ENCODE peak calls at places on chromosomes 16 and 17, in six cellular contexts. U, X, S, N, L and H are unnamed samples.

GRCh38 chr17:64202683-64203430 is 60.2 kb downstream of the TEX2 start:
- DNase-seq in L (no peak), N (no peak), U (no peak), S (no peak), X (no peak), H (no peak)

GRCh38 chr17:65385726-65386125 is 175.7 kb downstream of the AXIN2 start:
- DNase-seq in L (no peak), S (no peak), N (no peak), X (no peak), U (no peak), H (no peak)

GRCh38 chr16:84049403-84050060 is 6.9 kb upstream of the SLC38A8 start:
- DNase-seq in L (no peak), S (no peak), U (peak), N (no peak), X (no peak), H (no peak)

GRCh38 chr17:79938696-79939435 is 96.8 kb downstream of the TBC1D16 start:
- DNase-seq in L (no peak), U (peak), X (peak), N (no peak), S (no peak), H (no peak)

GRCh38 chr16:85123891-85124635 is 11.8 kb upstream of the CIBAR2 start:
- DNase-seq in L (no peak), X (peak), N (peak), S (no peak), U (no peak), H (peak)

GRCh38 chr17:63126607-63127006 is 160.6 kb downstream of the TANC2 start:
- DNase-seq in S (no peak), U (no peak), L (peak), X (no peak), N (no peak), H (no peak)

GRCh38 chr17:49748791-49749190 is 15.1 kb downstream of the FAM117A start:
- DNase-seq in X (no peak), U (no peak), L (no peak), S (peak), N (no peak), H (no peak)

GRCh38 chr17:78294776-78295175 is 63.3 kb downstream of the TMEM235 start:
- DNase-seq in X (no peak), U (no peak), N (no peak), L (no peak), S (no peak), H (peak)

GRCh38 chr17:45226620-45227019 is 4.9 kb downstream of the FMNL1 start:
- DNase-seq in S (no peak), L (no peak), U (no peak), X (no peak), N (no peak), H (no peak)

GRCh38 chr16:1932050-1933028 is 10.7 kb downstream of the MSRB1 start:
- DNase-seq in S (no peak), X (no peak), L (peak), U (no peak), N (no peak), H (no peak)

GRCh38 chr17:81483085-81483861 is 29.3 kb downstream of the ACTG1 start:
- DNase-seq in S (peak), N (no peak), U (peak), X (peak), L (no peak), H (no peak)

GRCh38 chr16:24988593-24989338 is 26.4 kb downstream of the ARHGAP17 start:
- DNase-seq in N (peak), U (no peak), L (peak), S (no peak), X (no peak), H (no peak)

GRCh38 chr16:54734156-54734555 is 196.5 kb upstream of the IRX5 start:
- DNase-seq in X (no peak), N (no peak), L (no peak), U (no peak), S (no peak), H (no peak)

GRCh38 chr17:45342306-45342705 is 25.5 kb upstream of the MAP3K14 start:
- DNase-seq in S (no peak), L (no peak), X (no peak), U (peak), N (no peak), H (no peak)

GRCh38 chr17:10729334-10730193 is at the start of gene TMEM220:
- DNase-seq in N (peak), L (no peak), U (peak), S (peak), X (peak), H (no peak)

GRCh38 chr17:6381052-6381451 is 53.9 kb downstream of the AIPL1 start:
- DNase-seq in L (no peak), N (no peak), X (no peak), U (no peak), S (no peak), H (no peak)

GRCh38 chr17:79814966-79815835 is 18.3 kb upstream of the CBX8 start:
- DNase-seq in N (no peak), X (peak), S (no peak), U (no peak), L (peak), H (no peak)

GRCh38 chr16:85659805-85660511 is 28.8 kb downstream of the GINS2 start:
- DNase-seq in N (no peak), X (peak), S (peak), U (peak), L (peak), H (no peak)

GRCh38 chr16:19595043-19595767 is 39.7 kb downstream of the VPS35L start:
- DNase-seq in U (no peak), X (peak), S (no peak), L (peak), N (no peak), H (peak)

GRCh38 chr16:1173778-1174451 is 21.0 kb downstream of the CACNA1H start:
- DNase-seq in L (no peak), S (no peak), N (no peak), U (no peak), X (no peak), H (no peak)

GRCh38 chr17:51850206-51850605 is 308.3 kb downstream of the CA10 start:
- DNase-seq in U (no peak), X (no peak), N (no peak), L (no peak), S (no peak), H (no peak)

GRCh38 chr17:1186923-1187771 is 7.4 kb upstream of the ABR start:
- DNase-seq in L (peak), U (peak), S (peak), N (peak), X (peak), H (peak)

GRCh38 chr17:7887038-7887481 is 1.5 kb upstream of the CHD3 start:
- DNase-seq in L (no peak), S (no peak), U (no peak), N (no peak), X (no peak), H (no peak)

GRCh38 chr16:84827131-84827574 is 7.4 kb downstream of the CRISPLD2 start:
- DNase-seq in X (no peak), U (peak), N (no peak), L (no peak), S (no peak), H (no peak)

GRCh38 chr16:4172070-4172469 is 55.8 kb upstream of the ADCY9 start:
- DNase-seq in N (peak), U (no peak), X (no peak), L (no peak), S (no peak), H (no peak)

GRCh38 chr17:50917418-50917743 is 51.2 kb upstream of the TOB1 start:
- DNase-seq in L (no peak), X (no peak), S (no peak), N (no peak), U (no peak), H (no peak)